ENCODE peak calls at places on chromosome 15, in nine cellular contexts. K is ureter; C is activated T-helper 9 cell treated with anti-CD3 and anti-CD28 coated beads, Interleukin-2, amount 50 U/mL, for 16 hours; W is amniotic stem cell; F is stimulated activated naive CD8-positive, alpha-beta T cell treated with anti-CD3 and anti-CD28 coated beads, Interleukin-15, Interleukin-2, amounts not matched to agents 100 U/mL and 50 U/mL, for 24 hours; P is KBM-7; D is activated CD4-positive, alpha-beta memory T cell treated with anti-CD3 and anti-CD28 coated beads, Interleukin-2, amount 10 ng/mL, durations not matched to agents 7 days and 5 days; Y is small intestine; Z is endothelial cell. I is an unnamed sample.

GRCh38 chr15:78524230-78524629 is 16.0 kb upstream of the PSMA4 start:
- DNase-seq in F (no peak), W (no peak), P (no peak), Z (no peak), D (no peak), C (no peak), K (no peak), Y (no peak), I (no peak)

GRCh38 chr15:35738370-35738769 is 192.4 kb upstream of the DPH6 start:
- DNase-seq in Z (no peak), D (no peak), C (no peak), F (no peak), W (no peak), P (no peak), Y (no peak), K (no peak), I (no peak)

GRCh38 chr15:88802991-88803240 is 320 bp upstream of the ACAN start:
- DNase-seq in P (no peak), D (no peak), Y (no peak), W (no peak), Z (peak; percentile 21), K (no peak), F (no peak), C (no peak), I (no peak)

GRCh38 chr15:59115047-59115446 is 10.1 kb downstream of the CCNB2 start:
- DNase-seq in Y (no peak), F (no peak), W (no peak), D (no peak), C (no peak), Z (no peak), K (no peak), P (no peak), I (no peak)

GRCh38 chr15:91752081-91752810 is 101.3 kb upstream of the SLCO3A1 start:
- DNase-seq in Y (no peak), D (no peak), F (no peak), C (no peak), K (no peak), Z (no peak), P (no peak), W (no peak), I (no peak)

GRCh38 chr15:64122936-64123351 is 27.2 kb downstream of the SNX1 start:
- DNase-seq in C (no peak), D (no peak), P (no peak), Z (no peak), W (no peak), K (no peak), F (no peak), Y (no peak), I (no peak)

GRCh38 chr15:44084171-44084570 is 110.9 kb downstream of the FRMD5 start:
- DNase-seq in C (no peak), F (no peak), W (no peak), Z (no peak), K (no peak), P (no peak), D (no peak), Y (no peak), I (no peak)

GRCh38 chr15:40958723-40959122 is 5.5 kb downstream of the CHAC1 start:
- DNase-seq in D (no peak), F (no peak), C (no peak), Z (no peak), W (no peak), Y (no peak), P (no peak), K (no peak), I (no peak)

GRCh38 chr15:67013696-67014095 is 51.7 kb upstream of the SMAD3 start:
- DNase-seq in Y (no peak), F (no peak), D (no peak), Z (peak; percentile 41), K (no peak), W (no peak), C (no peak), P (peak; percentile 62), I (no peak)